ENCODE peak calls at places on chromosome 17, in ten cellular contexts. C is upper lobe of right lung, U is lower leg skin, Q is kidney, A is astrocyte, X is fibroblast of the aortic adventitia, I is AG09309, V is left ventricle myocardium inferior, R is esophagus squamous epithelium, S is AG04449. H is an unnamed sample.

GRCh38 chr17:41773731-41774193 is 12.7 kb downstream of the JUP start:
- DNase-seq in C (no peak), U (no peak), Q (peak; percentile 63), A (no peak), X (no peak), I (no peak), V (no peak), R (no peak), S (no peak), H (no peak)

GRCh38 chr17:43359469-43360105 is 39.2 kb upstream of the ARL4D start:
- DNase-seq in C (no peak), U (no peak), Q (no peak), A (no peak), X (no peak), I (no peak), V (no peak), R (no peak), S (no peak), H (no peak)

GRCh38 chr17:27495460-27495859 is 39.2 kb downstream of the KSR1 start:
- DNase-seq in C (no peak), U (no peak), Q (no peak), A (no peak), X (no peak), I (no peak), V (no peak), R (no peak), S (no peak), H (no peak)

GRCh38 chr17:66755101-66755943 is 79.6 kb upstream of the CACNG5 start:
- DNase-seq in C (no peak), U (peak; percentile 66), Q (no peak), A (no peak), X (no peak), I (no peak), V (no peak), R (no peak), S (no peak), H (no peak)

GRCh38 chr17:75084039-75084660 is 3.6 kb upstream of the SLC16A5 start:
- DNase-seq in C (no peak), U (no peak), Q (no peak), A (no peak), X (no peak), I (no peak), V (no peak), R (no peak), S (no peak), H (no peak)

GRCh38 chr17:79633154-79633553 is 22.3 kb upstream of the RBFOX3 start:
- DNase-seq in C (peak; percentile 48), U (peak; percentile 74), Q (peak; percentile 60), A (no peak), X (no peak), I (no peak), V (peak; percentile 3), R (no peak), S (no peak), H (no peak)

GRCh38 chr17:2271985-2272702 is 31.4 kb downstream of the SMG6 start:
- DNase-seq in C (no peak), U (no peak), Q (no peak), A (no peak), X (no peak), I (no peak), V (no peak), R (no peak), S (no peak), H (no peak)

GRCh38 chr17:57692770-57693169 is 52.3 kb downstream of the CCDC182 start:
- DNase-seq in C (no peak), U (no peak), Q (no peak), A (no peak), X (no peak), I (no peak), V (no peak), R (no peak), S (no peak), H (no peak)

GRCh38 chr17:47789611-47790520 is 31.7 kb downstream of the OSBPL7 start:
- DNase-seq in C (peak; percentile 71), U (peak; percentile 87), Q (peak; percentile 86), A (peak; percentile 14), X (peak; percentile 34), I (no peak), V (peak; percentile 47), R (no peak), S (no peak), H (no peak)

GRCh38 chr17:81252336-81253329 is 13.5 kb downstream of the NDUFAF8 start:
- DNase-seq in C (no peak), U (no peak), Q (peak; percentile 63), A (no peak), X (no peak), I (no peak), V (no peak), R (no peak), S (no peak), H (no peak)

GRCh38 chr17:80646328-80646727 is 101.7 kb downstream of the RPTOR start:
- DNase-seq in C (no peak), U (no peak), Q (no peak), A (no peak), X (no peak), I (no peak), V (no peak), R (no peak), S (no peak), H (no peak)

GRCh38 chr17:79842136-79842655 is 3.0 kb upstream of the CBX4 start:
- DNase-seq in C (no peak), U (no peak), Q (peak; percentile 80), A (no peak), X (no peak), I (no peak), V (no peak), R (no peak), S (no peak), H (no peak)

GRCh38 chr17:17151541-17151940 is 54.6 kb downstream of the PLD6 start:
- DNase-seq in C (no peak), U (no peak), Q (no peak), A (peak; percentile 41), X (peak; percentile 75), I (no peak), V (no peak), R (no peak), S (no peak), H (no peak)

GRCh38 chr17:5558815-5559785 is 25.2 kb downstream of the NLRP1 start:
- DNase-seq in C (no peak), U (no peak), Q (peak; percentile 29), A (no peak), X (no peak), I (no peak), V (no peak), R (no peak), S (no peak), H (no peak)

GRCh38 chr17:5557990-5558389 is 26.3 kb downstream of the NLRP1 start:
- DNase-seq in C (no peak), U (no peak), Q (no peak), A (no peak), X (no peak), I (no peak), V (no peak), R (no peak), S (no peak), H (no peak)

GRCh38 chr17:5560361-5560988 is 23.8 kb downstream of the NLRP1 start:
- DNase-seq in C (no peak), U (no peak), Q (peak; percentile 27), A (no peak), X (no peak), I (no peak), V (no peak), R (no peak), S (no peak), H (no peak)

GRCh38 chr17:5555254-5555653 is 29.1 kb downstream of the NLRP1 start:
- DNase-seq in C (no peak), U (no peak), Q (no peak), A (peak; percentile 73), X (peak; percentile 62), I (peak; percentile 28), V (no peak), R (no peak), S (peak; percentile 68), H (no peak)

GRCh38 chr17:5557485-5557884 is 26.8 kb downstream of the NLRP1 start:
- DNase-seq in C (no peak), U (no peak), Q (no peak), A (peak; percentile 37), X (peak; percentile 67), I (peak; percentile 31), V (no peak), R (no peak), S (peak; percentile 42), H (no peak)
- TF ChIP-seq CTCF in C (no peak), U (no peak), Q (no peak), A (no peak), X (no peak), I (no peak), V (no peak), R (no peak), S (no peak), H (no peak)

GRCh38 chr17:76188213-76189060 is 47.4 kb upstream of the FOXJ1 start:
- DNase-seq in C (no peak), U (no peak), Q (no peak), A (no peak), X (no peak), I (no peak), V (no peak), R (no peak), S (no peak), H (no peak)
- TF ChIP-seq CTCF in C (no peak), U (no peak), Q (no peak), A (no peak), X (no peak), I (no peak), V (no peak), R (no peak), S (no peak), H (no peak)

DNA sequence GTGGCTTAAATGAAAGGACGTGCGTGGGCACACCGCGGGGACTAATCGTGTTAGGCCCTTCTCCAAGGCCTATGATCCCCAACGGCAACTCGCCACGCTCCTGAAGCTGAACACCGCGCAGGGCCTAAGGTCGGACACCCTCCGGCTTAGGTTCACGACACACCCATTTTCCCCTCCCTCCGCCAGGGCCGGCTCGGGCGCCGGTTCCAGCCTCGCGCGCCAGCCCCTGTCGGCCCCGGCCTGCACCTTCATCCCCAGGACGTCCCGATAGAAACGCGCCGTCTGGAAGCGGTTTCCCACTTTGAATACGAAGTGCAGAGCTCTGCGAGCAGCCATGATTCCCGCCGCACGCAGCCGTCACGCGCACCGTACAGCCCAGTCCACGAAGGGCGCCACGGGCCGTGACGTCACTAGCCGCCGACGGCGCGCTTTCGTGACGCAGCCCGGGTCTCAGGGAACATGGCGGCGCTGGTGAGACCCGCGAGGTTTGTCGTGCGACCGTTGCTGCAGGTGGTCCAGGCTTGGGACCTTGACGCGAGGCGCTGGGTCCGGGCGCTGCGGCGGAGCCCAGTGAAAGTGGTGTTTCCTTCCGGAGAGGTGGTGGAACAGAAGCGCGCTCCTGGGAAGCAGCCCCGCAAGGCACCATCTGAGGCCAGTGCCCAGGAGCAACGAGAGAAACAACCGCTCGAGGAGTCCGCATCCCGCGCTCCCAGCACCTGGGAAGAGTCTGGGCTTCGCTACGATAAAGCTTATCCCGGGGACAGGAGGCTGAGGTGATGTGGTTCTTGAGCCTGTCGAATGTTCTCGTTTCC is at the start of the genes GLOD4 and MRM3:
- DNase-seq in C (peak; percentile 97), U (peak; percentile 99), Q (peak; percentile 97), A (peak; percentile 68), X (peak; percentile 86), I (peak; percentile 24), V (peak; percentile 95), R (peak; percentile 68), S (no peak), H (peak; percentile 54)
- TF ChIP-seq CTCF in C (peak; percentile 11), U (no peak), Q (peak; percentile 16), A (no peak), X (peak; percentile 19), I (no peak), V (peak; percentile 39), R (peak; percentile 48), S (no peak), H (no peak)

GRCh38 chr17:61399131-61400057 is at the start of gene TBX2:
- DNase-seq in C (peak; percentile 82), U (no peak), Q (peak; percentile 95), A (peak; percentile 87), X (peak; percentile 94), I (peak; percentile 83), V (peak; percentile 88), R (no peak), S (peak; percentile 82), H (peak; percentile 98)
- TF ChIP-seq CTCF in C (peak; percentile 15), U (no peak), Q (no peak), A (no peak), X (no peak), I (peak; percentile 6), V (no peak), R (no peak), S (no peak), H (no peak)

H was measured in AG09319.